ENCODE peak calls at places on chromosomes 11 and 22, in seven cellular contexts. P, H, J, A, Q, G and Z are unnamed samples.

GRCh38 chr11:103395612-103396011 is 286.4 kb downstream of the DYNC2H1 start:
- DNase-seq in J (no peak), H (no peak), Q (no peak), P (no peak), G (no peak), A (no peak), Z (no peak)

GRCh38 chr11:94776351-94777321 is 8.5 kb downstream of the AMOTL1 start:
- DNase-seq in J (no peak), P (no peak), H (peak; percentile 43), Q (no peak), G (no peak), A (no peak), Z (peak; percentile 40)

GRCh38 chr22:22928666-22929380 is 41.2 kb downstream of the IGLL5 start:
- DNase-seq in P (no peak), A (no peak), J (no peak), Q (no peak), G (no peak), H (no peak), Z (peak; percentile 50)

GRCh38 chr11:125446279-125446678 is 49.8 kb downstream of the FEZ1 start:
- DNase-seq in Q (no peak), A (no peak), G (no peak), P (no peak), H (no peak), J (no peak), Z (no peak)

GRCh38 chr11:72037554-72038311 is 39.0 kb downstream of the IL18BP start:
- DNase-seq in P (no peak), A (no peak), G (no peak), Q (no peak), J (no peak), H (no peak), Z (peak; percentile 31)

GRCh38 chr11:45994421-45995341 is 72.2 kb downstream of the LARGE2 start:
- DNase-seq in G (no peak), Q (no peak), J (no peak), P (no peak), H (no peak), A (no peak), Z (no peak)

GRCh38 chr11:117203069-117203407 is 3.9 kb downstream of the TAGLN start:
- DNase-seq in P (no peak), J (no peak), Q (no peak), H (no peak), A (no peak), G (no peak), Z (no peak)

GRCh38 chr11:69172674-69173073 is 16.9 kb downstream of the SMIM38 start:
- DNase-seq in J (no peak), A (no peak), H (no peak), P (no peak), Q (no peak), G (no peak), Z (no peak)

GRCh38 chr11:121757480-121758125 is 304.8 kb upstream of the SORL1-AS1 start:
- DNase-seq in P (no peak), H (no peak), A (no peak), G (no peak), J (no peak), Q (no peak), Z (no peak)

GRCh38 chr11:7890417-7891179 is 40.5 kb downstream of the OR10A6 start:
- DNase-seq in G (no peak), P (no peak), J (no peak), A (no peak), H (no peak), Q (no peak), Z (no peak)

GRCh38 chr22:21657361-21658118 is 8.3 kb upstream of the PPIL2 start:
- DNase-seq in H (peak; percentile 88), Q (no peak), G (peak; percentile 93), A (peak; percentile 34), P (peak; percentile 55), J (peak; percentile 58), Z (peak; percentile 81)

GRCh38 chr11:62501432-62501891 is 45.1 kb downstream of the AHNAK start:
- DNase-seq in G (no peak), J (no peak), A (no peak), Q (peak; percentile 77), H (peak; percentile 19), P (peak; percentile 80), Z (peak; percentile 57)

GRCh38 chr11:85748455-85748891 is 62.5 kb downstream of the SYTL2 start:
- DNase-seq in P (no peak), G (no peak), A (no peak), H (no peak), J (no peak), Q (no peak), Z (no peak)

GRCh38 chr11:62402226-62402625 is 16.6 kb upstream of the SCGB1A1 start:
- DNase-seq in Q (no peak), A (peak; percentile 80), H (no peak), J (peak; percentile 34), P (no peak), G (peak; percentile 80), Z (peak; percentile 72)

GRCh38 chr22:39231197-39231950 is 13.4 kb downstream of the PDGFB start:
- DNase-seq in P (no peak), Q (no peak), H (no peak), A (no peak), G (no peak), J (no peak), Z (no peak)

GRCh38 chr11:92758216-92758615 is 211.2 kb upstream of the MTNR1B start:
- DNase-seq in J (no peak), P (no peak), H (no peak), A (no peak), G (no peak), Q (no peak), Z (no peak)

GRCh38 chr11:57979532-57980079 is 44.1 kb upstream of the OR9Q1 start:
- DNase-seq in G (no peak), P (no peak), H (no peak), J (no peak), Q (no peak), A (no peak), Z (no peak)

GRCh38 chr22:37324340-37325023 is 42.2 kb downstream of the CYTH4 start:
- DNase-seq in G (no peak), P (peak; percentile 50), H (no peak), J (no peak), Q (no peak), A (no peak), Z (no peak)

GRCh38 chr22:31631381-31631780 is 30.6 kb downstream of the PISD start:
- DNase-seq in P (no peak), Q (no peak), J (no peak), A (no peak), G (no peak), H (no peak), Z (no peak)

GRCh38 chr11:61959026-61959608 is 8.3 kb downstream of the FTH1 start:
- DNase-seq in G (peak; percentile 51), P (peak; percentile 25), H (no peak), A (no peak), J (no peak), Q (no peak), Z (no peak)

GRCh38 chr11:65496304-65497140 is 2.3 kb upstream of the MALAT1 start:
- DNase-seq in J (no peak), A (peak; percentile 46), H (no peak), P (peak; percentile 32), Q (no peak), G (no peak), Z (peak; percentile 22)

GRCh38 chr11:113147249-113147648 is 167.1 kb upstream of the TTC12 start:
- DNase-seq in J (no peak), P (peak; percentile 65), A (no peak), H (no peak), G (no peak), Q (peak; percentile 55), Z (no peak)

GRCh38 chr11:94171693-94172440 is 43.2 kb downstream of the PANX1 start:
- DNase-seq in A (no peak), P (peak; percentile 62), G (peak; percentile 73), J (no peak), Q (no peak), H (no peak), Z (no peak)

GRCh38 chr11:62925745-62926668 is 4.8 kb upstream of the CHRM1 start:
- DNase-seq in A (no peak), G (no peak), H (no peak), Q (no peak), J (no peak), P (no peak), Z (no peak)

GRCh38 chr11:2816941-2817421 is 68.6 kb downstream of the CDKN1C start:
- DNase-seq in A (peak; percentile 74), Q (no peak), G (no peak), H (no peak), J (no peak), P (no peak), Z (peak; percentile 18)

GRCh38 chr22:35568751-35569725 is 28.4 kb downstream of the RASD2 start:
- DNase-seq in G (no peak), Q (no peak), H (no peak), J (no peak), P (no peak), A (no peak), Z (no peak)

GRCh38 chr11:66313321-66314185 is 3.3 kb downstream of the CD248 start:
- DNase-seq in A (no peak), P (no peak), J (no peak), G (no peak), Q (no peak), H (no peak), Z (peak; percentile 39)

GRCh38 chr22:43706151-43706550 is 106.0 kb downstream of the EFCAB6 start:
- DNase-seq in A (no peak), G (no peak), P (no peak), Q (no peak), H (no peak), J (no peak), Z (no peak)

GRCh38 chr22:50089231-50090140 is at the start of gene MOV10L1:
- DNase-seq in H (no peak), A (peak; percentile 34), Q (no peak), J (no peak), P (peak; percentile 41), G (no peak), Z (peak; percentile 54)

GRCh38 chr22:35380013-35380412 is 883 bp upstream of the HMOX1 start:
- DNase-seq in H (no peak), A (no peak), G (no peak), J (no peak), P (no peak), Q (no peak), Z (no peak)

GRCh38 chr11:114977596-114977995 is 299.3 kb downstream of the NXPE2 start:
- DNase-seq in P (no peak), H (peak; percentile 32), Q (no peak), G (no peak), J (no peak), A (no peak), Z (no peak)